ENCODE peak calls at places on chromosomes 16 and 17, in four cellular contexts. M, F, A and T are unnamed samples.

GRCh38 chr17:54085020-54085419 is 262.3 kb downstream of the KIF2B start:
- DNase-seq in M (no peak), F (no peak), A (no peak), T (no peak)

GRCh38 chr16:23768581-23768980 is 13.8 kb downstream of the CHP2 start:
- DNase-seq in M (no peak), F (no peak), A (no peak), T (no peak)

GRCh38 chr17:40499551-40500189 is 1.8 kb downstream of the TNS4 start:
- DNase-seq in M (no peak), F (no peak), A (peak; percentile 94), T (peak; percentile 58)

GRCh38 chr16:55154956-55155355 is 169.0 kb upstream of the IRX6 start:
- DNase-seq in M (no peak), F (no peak), A (no peak), T (no peak)

GRCh38 chr16:67504190-67505021 is 21.1 kb upstream of the AGRP start:
- DNase-seq in M (peak; percentile 37), F (no peak), A (peak; percentile 62), T (no peak)

GRCh38 chr16:765971-766819 is 5.7 kb downstream of the MSLN start:
- DNase-seq in M (no peak), F (no peak), A (no peak), T (no peak)

GRCh38 chr17:27293898-27294688 is at the start of gene WSB1:
- DNase-seq in M (peak; percentile 87), F (peak; percentile 95), A (peak; percentile 96), T (peak; percentile 84)

GRCh38 chr16:71762186-71762585 is 37.7 kb upstream of the PHLPP2 start:
- DNase-seq in M (no peak), F (no peak), A (no peak), T (no peak)

GRCh38 chr16:84209989-84210388 is 19.0 kb downstream of the ADAD2 start:
- DNase-seq in M (no peak), F (no peak), A (no peak), T (no peak)

GRCh38 chr17:77487677-77488530 is 347.1 kb downstream of the SEC14L1 start:
- DNase-seq in M (no peak), F (no peak), A (no peak), T (no peak)

GRCh38 chr17:19320876-19321275 is 41.6 kb downstream of the B9D1 start:
- DNase-seq in M (no peak), F (peak; percentile 27), A (no peak), T (no peak)

GRCh38 chr17:79707931-79708891 is 22.5 kb upstream of the ENPP7 start:
- DNase-seq in M (peak; percentile 22), F (peak; percentile 68), A (peak; percentile 50), T (peak; percentile 17)

GRCh38 chr16:12236491-12237030 is 260.0 kb downstream of the SNX29 start:
- DNase-seq in M (no peak), F (no peak), A (no peak), T (peak; percentile 57)

GRCh38 chr16:88289549-88290344 is 93.0 kb upstream of the ZNF469 start:
- DNase-seq in M (no peak), F (no peak), A (no peak), T (no peak)

GRCh38 chr16:11748404-11749254 is 6.0 kb upstream of the TXNDC11 start:
- DNase-seq in M (no peak), F (no peak), A (peak; percentile 54), T (no peak)

GRCh38 chr16:19696961-19697360 is 21.1 kb downstream of the KNOP1 start:
- DNase-seq in M (no peak), F (no peak), A (no peak), T (no peak)

GRCh38 chr16:10749680-10750035 is 6.0 kb downstream of the NUBP1 start:
- DNase-seq in M (no peak), F (no peak), A (no peak), T (no peak)